ENCODE peak calls at places on chromosomes 4 and X, in ten cellular contexts. Q, Y, F, W, C, O, M, P, J and E are unnamed samples.
A peak's percentile ranks its signal among the peaks of the same experiment; 100 is the strongest.

GRCh38 chrX:81237516-81237915 is 35.6 kb downstream of the SH3BGRL start:
- DNase-seq in Q (no peak), Y (no peak), F (no peak), W (no peak), C (no peak), O (no peak), M (no peak), P (no peak), J (no peak), E (no peak)

GRCh38 chrX:143781103-143781502 is 60.6 kb upstream of the SPANXN2 start:
- DNase-seq in Q (no peak), Y (no peak), F (no peak), W (no peak), C (no peak), O (no peak), M (no peak), P (no peak), J (peak; percentile 3), E (peak; percentile 4)

GRCh38 chr4:156038772-156039171 is 85.1 kb upstream of the CTSO start:
- DNase-seq in Q (no peak), Y (no peak), F (no peak), W (no peak), C (no peak), O (no peak), M (no peak), P (no peak), J (no peak), E (no peak)

GRCh38 chr4:1554876-1555265 is 129.2 kb downstream of the FAM53A start:
- DNase-seq in Q (no peak), Y (no peak), F (no peak), W (no peak), C (no peak), O (no peak), M (no peak), P (no peak), J (no peak), E (no peak)

GRCh38 chr4:152635876-152636275 is 43.9 kb downstream of the TMEM154 start:
- DNase-seq in Q (no peak), Y (no peak), F (no peak), W (no peak), C (no peak), O (no peak), M (no peak), P (no peak), J (no peak), E (no peak)

GRCh38 chr4:100913685-100914084 is 395.9 kb upstream of the EMCN start:
- DNase-seq in Q (no peak), Y (no peak), F (no peak), W (no peak), C (no peak), O (no peak), M (no peak), P (no peak), J (no peak), E (no peak)

GRCh38 chr4:147707892-147708672 is 23.8 kb upstream of the ARHGAP10 start:
- DNase-seq in Q (peak; percentile 55), Y (no peak), F (no peak), W (peak; percentile 81), C (peak; percentile 48), O (peak; percentile 44), M (peak; percentile 57), P (no peak), J (peak; percentile 20), E (peak; percentile 57)

GRCh38 chr4:14695411-14695810 is 306.9 kb upstream of the CPEB2 start:
- DNase-seq in Q (no peak), Y (no peak), F (no peak), W (no peak), C (no peak), O (no peak), M (no peak), P (no peak), J (no peak), E (no peak)

GRCh38 chrX:7132335-7133035 is 15.0 kb upstream of the STS start:
- DNase-seq in Q (peak; percentile 28), Y (no peak), F (no peak), W (peak; percentile 82), C (peak; percentile 69), O (no peak), M (no peak), P (peak; percentile 74), J (peak; percentile 79), E (peak; percentile 76)

GRCh38 chr4:125062079-125062478 is 252.7 kb upstream of the FAT4 start:
- DNase-seq in Q (no peak), Y (no peak), F (no peak), W (no peak), C (no peak), O (no peak), M (no peak), P (no peak), J (no peak), E (no peak)
- H3K4me1 ChIP-seq in Q (no peaks in the 10 kb centered on the region), Y (no peaks in the 10 kb centered on the region), F (no peaks in the 10 kb centered on the region), W (no peaks in the 10 kb centered on the region), C (no peaks in the 10 kb centered on the region), O (no peaks in the 10 kb centered on the region), M (no peaks in the 10 kb centered on the region), P (no peaks in the 10 kb centered on the region), J (no peaks in the 10 kb centered on the region), E (no peaks in the 10 kb centered on the region)

GRCh38 chr4:48042979-48043461 is 26.4 kb downstream of the NIPAL1 start:
- DNase-seq in Q (no peak), Y (no peak), F (no peak), W (no peak), C (no peak), O (no peak), M (no peak), P (no peak), J (no peak), E (no peak)
- H3K4me1 ChIP-seq in Q (peaks cover 53% of the 10 kb centered on the region), Y (peaks cover 21% of the 10 kb centered on the region), F (peaks cover 18% of the 10 kb centered on the region), W (peaks cover 6% of the 10 kb centered on the region), C (peaks cover 82% of the 10 kb centered on the region), O (peaks cover 6% of the 10 kb centered on the region), M (peaks cover 7% of the 10 kb centered on the region), P (peaks cover 5% of the 10 kb centered on the region), J (no peaks in the 10 kb centered on the region), E (no peaks in the 10 kb centered on the region)

GRCh38 chr4:87165886-87166285 is 54.5 kb downstream of the KLHL8 start:
- DNase-seq in Q (no peak), Y (no peak), F (no peak), W (no peak), C (no peak), O (no peak), M (no peak), P (no peak), J (no peak), E (no peak)

GRCh38 chr4:87171944-87172343 is 48.5 kb downstream of the KLHL8 start:
- DNase-seq in Q (no peak), Y (no peak), F (no peak), W (no peak), C (no peak), O (no peak), M (no peak), P (no peak), J (no peak), E (no peak)

DNA sequence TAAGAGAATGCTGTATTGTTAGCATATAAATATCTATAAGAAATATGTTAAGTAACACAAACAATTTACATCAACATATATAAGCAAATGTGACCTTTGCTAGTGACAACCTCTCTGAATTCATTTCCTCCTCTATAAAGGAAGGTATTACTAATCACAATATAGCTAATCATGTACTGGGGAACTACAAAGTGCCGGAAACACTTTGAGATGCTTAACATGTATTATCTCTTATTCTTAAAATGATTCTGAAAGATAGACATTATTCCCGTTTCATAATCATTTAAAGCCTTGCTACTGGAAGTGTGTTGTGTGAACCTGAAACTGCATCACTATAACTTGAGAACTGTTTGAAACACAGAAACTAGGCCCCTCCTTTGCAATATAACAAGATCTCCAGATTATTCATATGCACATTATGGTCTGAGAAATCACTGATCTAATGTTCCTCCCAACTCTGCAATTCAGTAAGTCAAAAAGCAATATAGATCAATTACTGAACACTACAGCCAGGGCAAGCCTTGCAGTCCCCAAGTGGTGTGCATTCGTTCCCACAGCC is 54.0 kb downstream of the KLHL8 start:
- DNase-seq in Q (no peak), Y (no peak), F (no peak), W (no peak), C (no peak), O (no peak), M (no peak), P (no peak), J (no peak), E (no peak)
- H3K4me1 ChIP-seq in Q (peaks cover 5% of the 10 kb centered on the region), Y (no peaks in the 10 kb centered on the region), F (no peaks in the 10 kb centered on the region), W (no peaks in the 10 kb centered on the region), C (no peaks in the 10 kb centered on the region), O (no peaks in the 10 kb centered on the region), M (no peaks in the 10 kb centered on the region), P (no peaks in the 10 kb centered on the region), J (no peaks in the 10 kb centered on the region), E (no peaks in the 10 kb centered on the region)

GRCh38 chrX:12891915-12892506 is 14.4 kb upstream of the TLR8 start:
- DNase-seq in Q (no peak), Y (no peak), F (no peak), W (no peak), C (peak; percentile 72), O (no peak), M (no peak), P (no peak), J (no peak), E (no peak)
- H3K4me1 ChIP-seq in Q (no peaks in the 10 kb centered on the region), Y (no peaks in the 10 kb centered on the region), F (no peaks in the 10 kb centered on the region), W (no peaks in the 10 kb centered on the region), C (peaks cover 72% of the 10 kb centered on the region), O (peaks cover 3% of the 10 kb centered on the region), M (no peaks in the 10 kb centered on the region), P (no peaks in the 10 kb centered on the region), J (no peaks in the 10 kb centered on the region), E (no peaks in the 10 kb centered on the region)

GRCh38 chr4:53478671-53479456 is 101.4 kb downstream of the FIP1L1 start:
- DNase-seq in Q (no peak), Y (no peak), F (no peak), W (peak; percentile 81), C (no peak), O (no peak), M (no peak), P (no peak), J (peak; percentile 94), E (peak; percentile 91)

GRCh38 chr4:53477038-53477565 is 99.7 kb downstream of the FIP1L1 start:
- DNase-seq in Q (no peak), Y (no peak), F (no peak), W (peak; percentile 47), C (no peak), O (no peak), M (no peak), P (no peak), J (peak; percentile 46), E (no peak)

GRCh38 chr4:53476232-53477037 is 99.0 kb downstream of the FIP1L1 start:
- DNase-seq in Q (no peak), Y (no peak), F (peak; percentile 49), W (peak; percentile 98), C (no peak), O (no peak), M (no peak), P (no peak), J (peak; percentile 99), E (peak; percentile 99)

GRCh38 chr4:53479731-53480525 is 102.5 kb downstream of the FIP1L1 start:
- DNase-seq in Q (no peak), Y (no peak), F (no peak), W (peak; percentile 65), C (no peak), O (no peak), M (no peak), P (no peak), J (peak; percentile 88), E (peak; percentile 75)

DNA sequence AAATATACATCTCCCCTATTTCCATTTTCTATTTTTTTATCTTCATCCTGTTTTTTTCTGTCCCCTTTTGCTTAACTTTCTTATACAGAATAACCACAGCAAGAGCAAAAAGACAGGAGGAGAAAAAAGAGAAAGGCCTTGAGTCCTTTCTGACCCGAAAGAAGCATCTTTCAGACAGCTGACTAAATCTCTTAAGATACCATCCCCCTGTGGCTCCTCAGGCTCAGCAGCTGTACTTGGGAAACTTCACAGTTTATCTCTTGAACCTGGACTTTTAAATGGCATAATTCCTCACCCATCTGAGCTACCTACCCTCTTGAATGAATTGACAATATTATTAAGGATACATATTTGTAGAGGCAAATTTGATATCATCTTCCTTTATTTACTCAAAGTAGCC is 100.2 kb downstream of the FIP1L1 start:
- DNase-seq in Q (no peak), Y (no peak), F (no peak), W (no peak), C (no peak), O (no peak), M (no peak), P (no peak), J (peak; percentile 23), E (peak; percentile 44)
- H3K4me1 ChIP-seq in Q (no peaks in the 10 kb centered on the region), Y (no peaks in the 10 kb centered on the region), F (no peaks in the 10 kb centered on the region), W (peaks cover 48% of the 10 kb centered on the region), C (no peaks in the 10 kb centered on the region), O (peaks cover 17% of the 10 kb centered on the region), M (no peaks in the 10 kb centered on the region), P (no peaks in the 10 kb centered on the region), J (peaks cover 20% of the 10 kb centered on the region), E (peaks cover 62% of the 10 kb centered on the region)